ENCODE peak calls at places on chromosomes 13 and 19, in nine cellular contexts. One of them, this sample, is unnamed.

GRCh38 chr13:49840266-49840665 is 47.8 kb upstream of the KPNA3 start:
- DNase-seq in COR-L47: no peak
- DNase-seq in Caco-2: no peak
- DNase-seq in fibroblast of the conjunctiva: no peak
- DNase-seq in stimulated activated CD4-positive, alpha-beta T cell treated with anti-CD3 and anti-CD28 coated beads, Interleukin-2, amount 100 ng/mL, for 24 hours: no peak
- DNase-seq in endothelial cell: no peak
- DNase-seq in colonic mucosa: no peak
- DNase-seq in mucosa of descending colon: no peak
- DNase-seq in stomach: no peak
- DNase-seq in this sample: no peak

GRCh38 chr19:6970478-6970877 is 50.8 kb downstream of the MBD3L2B start:
- DNase-seq in stimulated activated CD4-positive, alpha-beta T cell treated with anti-CD3 and anti-CD28 coated beads, Interleukin-2, amount 100 ng/mL, for 24 hours: no peak
- DNase-seq in stomach: no peak
- DNase-seq in Caco-2: peak
- DNase-seq in fibroblast of the conjunctiva: no peak
- DNase-seq in colonic mucosa: no peak
- DNase-seq in COR-L47: no peak
- DNase-seq in mucosa of descending colon: no peak
- DNase-seq in endothelial cell: no peak
- DNase-seq in this sample: no peak

GRCh38 chr13:53782400-53783030 is 753.9 kb downstream of the OLFM4 start:
- DNase-seq in mucosa of descending colon: no peak
- DNase-seq in COR-L47: peak
- DNase-seq in fibroblast of the conjunctiva: peak
- DNase-seq in stimulated activated CD4-positive, alpha-beta T cell treated with anti-CD3 and anti-CD28 coated beads, Interleukin-2, amount 100 ng/mL, for 24 hours: peak
- DNase-seq in colonic mucosa: peak
- DNase-seq in stomach: peak
- DNase-seq in endothelial cell: peak
- DNase-seq in Caco-2: peak
- DNase-seq in this sample: no peak

GRCh38 chr13:76286178-76286577 is 600.0 kb downstream of the KCTD12 start:
- DNase-seq in stimulated activated CD4-positive, alpha-beta T cell treated with anti-CD3 and anti-CD28 coated beads, Interleukin-2, amount 100 ng/mL, for 24 hours: no peak
- DNase-seq in COR-L47: no peak
- DNase-seq in mucosa of descending colon: no peak
- DNase-seq in fibroblast of the conjunctiva: peak
- DNase-seq in colonic mucosa: no peak
- DNase-seq in Caco-2: no peak
- DNase-seq in endothelial cell: no peak
- DNase-seq in stomach: no peak
- DNase-seq in this sample: no peak

GRCh38 chr13:46554971-46555370 is 2.0 kb downstream of the LRCH1 start:
- DNase-seq in endothelial cell: no peak
- DNase-seq in stomach: no peak
- DNase-seq in COR-L47: no peak
- DNase-seq in mucosa of descending colon: no peak
- DNase-seq in fibroblast of the conjunctiva: no peak
- DNase-seq in stimulated activated CD4-positive, alpha-beta T cell treated with anti-CD3 and anti-CD28 coated beads, Interleukin-2, amount 100 ng/mL, for 24 hours: no peak
- DNase-seq in Caco-2: no peak
- DNase-seq in colonic mucosa: no peak
- DNase-seq in this sample: no peak

GRCh38 chr19:49881672-49882394 is 4.3 kb downstream of the TBC1D17 start:
- DNase-seq in fibroblast of the conjunctiva: no peak
- DNase-seq in stomach: no peak
- DNase-seq in COR-L47: no peak
- DNase-seq in endothelial cell: no peak
- DNase-seq in colonic mucosa: peak
- DNase-seq in mucosa of descending colon: no peak
- DNase-seq in stimulated activated CD4-positive, alpha-beta T cell treated with anti-CD3 and anti-CD28 coated beads, Interleukin-2, amount 100 ng/mL, for 24 hours: no peak
- DNase-seq in Caco-2: peak
- DNase-seq in this sample: no peak

GRCh38 chr13:97275265-97275664 is 53.1 kb downstream of the MBNL2 start:
- DNase-seq in COR-L47: no peak
- DNase-seq in endothelial cell: no peak
- DNase-seq in stimulated activated CD4-positive, alpha-beta T cell treated with anti-CD3 and anti-CD28 coated beads, Interleukin-2, amount 100 ng/mL, for 24 hours: no peak
- DNase-seq in stomach: no peak
- DNase-seq in Caco-2: no peak
- DNase-seq in fibroblast of the conjunctiva: peak
- DNase-seq in mucosa of descending colon: no peak
- DNase-seq in colonic mucosa: no peak
- DNase-seq in this sample: no peak

GRCh38 chr13:43304449-43304848 is 281.1 kb downstream of the DNAJC15 start:
- DNase-seq in colonic mucosa: no peak
- DNase-seq in mucosa of descending colon: no peak
- DNase-seq in COR-L47: no peak
- DNase-seq in stimulated activated CD4-positive, alpha-beta T cell treated with anti-CD3 and anti-CD28 coated beads, Interleukin-2, amount 100 ng/mL, for 24 hours: no peak
- DNase-seq in stomach: no peak
- DNase-seq in fibroblast of the conjunctiva: no peak
- DNase-seq in Caco-2: no peak
- DNase-seq in endothelial cell: no peak
- DNase-seq in this sample: no peak

GRCh38 chr19:1388637-1389026 is 4.9 kb downstream of the NDUFS7 start:
- DNase-seq in endothelial cell: no peak
- DNase-seq in fibroblast of the conjunctiva: no peak
- DNase-seq in COR-L47: no peak
- DNase-seq in stomach: no peak
- DNase-seq in Caco-2: no peak
- DNase-seq in stimulated activated CD4-positive, alpha-beta T cell treated with anti-CD3 and anti-CD28 coated beads, Interleukin-2, amount 100 ng/mL, for 24 hours: no peak
- DNase-seq in mucosa of descending colon: no peak
- DNase-seq in colonic mucosa: no peak
- DNase-seq in this sample: no peak

GRCh38 chr19:48290923-48291700 is 21.2 kb downstream of the ZNF114 start:
- DNase-seq in COR-L47: peak
- DNase-seq in Caco-2: peak
- DNase-seq in mucosa of descending colon: peak
- DNase-seq in stomach: peak
- DNase-seq in fibroblast of the conjunctiva: peak
- DNase-seq in stimulated activated CD4-positive, alpha-beta T cell treated with anti-CD3 and anti-CD28 coated beads, Interleukin-2, amount 100 ng/mL, for 24 hours: peak
- DNase-seq in colonic mucosa: peak
- DNase-seq in endothelial cell: peak
- DNase-seq in this sample: peak

GRCh38 chr13:78909276-78909675 is 250.3 kb upstream of the OBI1 start:
- DNase-seq in stomach: no peak
- DNase-seq in colonic mucosa: no peak
- DNase-seq in COR-L47: peak
- DNase-seq in mucosa of descending colon: no peak
- DNase-seq in stimulated activated CD4-positive, alpha-beta T cell treated with anti-CD3 and anti-CD28 coated beads, Interleukin-2, amount 100 ng/mL, for 24 hours: no peak
- DNase-seq in fibroblast of the conjunctiva: no peak
- DNase-seq in endothelial cell: no peak
- DNase-seq in Caco-2: no peak
- DNase-seq in this sample: no peak

GRCh38 chr13:21739771-21740170 is 68.9 kb downstream of the FGF9 start:
- DNase-seq in endothelial cell: no peak
- DNase-seq in Caco-2: no peak
- DNase-seq in colonic mucosa: no peak
- DNase-seq in stomach: no peak
- DNase-seq in fibroblast of the conjunctiva: no peak
- DNase-seq in COR-L47: no peak
- DNase-seq in stimulated activated CD4-positive, alpha-beta T cell treated with anti-CD3 and anti-CD28 coated beads, Interleukin-2, amount 100 ng/mL, for 24 hours: no peak
- DNase-seq in mucosa of descending colon: no peak
- DNase-seq in this sample: no peak

GRCh38 chr19:34712606-34713261 is 21.3 kb upstream of the ZNF181 start:
- DNase-seq in fibroblast of the conjunctiva: peak
- DNase-seq in stomach: peak
- DNase-seq in stimulated activated CD4-positive, alpha-beta T cell treated with anti-CD3 and anti-CD28 coated beads, Interleukin-2, amount 100 ng/mL, for 24 hours: peak
- DNase-seq in COR-L47: peak
- DNase-seq in colonic mucosa: peak
- DNase-seq in Caco-2: peak
- DNase-seq in endothelial cell: peak
- DNase-seq in mucosa of descending colon: no peak
- DNase-seq in this sample: no peak

GRCh38 chr13:107993239-107993948 is 221.9 kb downstream of the LIG4 start:
- DNase-seq in Caco-2: no peak
- DNase-seq in mucosa of descending colon: no peak
- DNase-seq in colonic mucosa: no peak
- DNase-seq in endothelial cell: no peak
- DNase-seq in fibroblast of the conjunctiva: no peak
- DNase-seq in stimulated activated CD4-positive, alpha-beta T cell treated with anti-CD3 and anti-CD28 coated beads, Interleukin-2, amount 100 ng/mL, for 24 hours: no peak
- DNase-seq in COR-L47: no peak
- DNase-seq in stomach: no peak
- DNase-seq in this sample: no peak

GRCh38 chr13:50692396-50692915 is 151.0 kb downstream of the DLEU7 start:
- DNase-seq in endothelial cell: no peak
- DNase-seq in stimulated activated CD4-positive, alpha-beta T cell treated with anti-CD3 and anti-CD28 coated beads, Interleukin-2, amount 100 ng/mL, for 24 hours: no peak
- DNase-seq in Caco-2: no peak
- DNase-seq in colonic mucosa: no peak
- DNase-seq in fibroblast of the conjunctiva: no peak
- DNase-seq in mucosa of descending colon: no peak
- DNase-seq in stomach: no peak
- DNase-seq in COR-L47: no peak
- DNase-seq in this sample: no peak